ENCODE peak calls at places on chromosomes 7 and 10, in six cellular contexts. J is Ammon's horn, R is immature natural killer cell, D is ureter, M is memory B cell, A is HCEC 1CT. Y is an unnamed sample.
A peak's percentile ranks its signal among the peaks of the same experiment; 100 is the strongest.

GRCh38 chr10:97919012-97919411 is 69.4 kb downstream of the GOLGA7B start:
- DNase-seq in A (no peak), R (no peak), M (no peak), J (no peak), D (no peak), Y (no peak)

GRCh38 chr7:732094-732541 is 5.0 kb upstream of the PRKAR1B start:
- DNase-seq in A (no peak), D (no peak), M (no peak), J (no peak), R (no peak), Y (no peak)

GRCh38 chr7:31373337-31374289 is 33.1 kb upstream of the NEUROD6 start:
- DNase-seq in R (no peak), D (no peak), J (peak; percentile 65), M (no peak), A (peak; percentile 1), Y (peak; percentile 53)

GRCh38 chr10:11300071-11300470 is 282.4 kb downstream of the CELF2 start:
- DNase-seq in D (no peak), R (no peak), M (no peak), A (no peak), J (no peak), Y (no peak)

GRCh38 chr7:45909576-45909975 is 11.5 kb downstream of the IGFBP3 start:
- DNase-seq in J (no peak), D (no peak), A (no peak), R (no peak), M (no peak), Y (no peak)

GRCh38 chr10:77989081-77989724 is 40.1 kb downstream of the POLR3A start:
- DNase-seq in R (no peak), J (peak; percentile 61), A (no peak), M (no peak), D (no peak), Y (no peak)

GRCh38 chr7:16421333-16422099 is at the start of gene CRPPA:
- DNase-seq in A (peak; percentile 45), R (no peak), J (peak; percentile 44), M (peak; percentile 34), D (peak; percentile 48), Y (peak; percentile 66)

GRCh38 chr7:22393825-22394458 is 37.0 kb upstream of the RAPGEF5 start:
- DNase-seq in M (no peak), A (peak; percentile 24), R (no peak), D (no peak), J (peak; percentile 32), Y (peak; percentile 18)

GRCh38 chr10:44517635-44518034 is 132.7 kb upstream of the CXCL12 start:
- DNase-seq in R (no peak), D (no peak), M (no peak), J (no peak), A (no peak), Y (peak; percentile 12)

GRCh38 chr7:1843921-1844335 is 173.9 kb downstream of the ELFN1 start:
- DNase-seq in M (no peak), A (no peak), R (no peak), D (no peak), J (no peak), Y (no peak)

GRCh38 chr7:20306499-20306946 is 24.2 kb upstream of the ITGB8 start:
- DNase-seq in A (no peak), D (no peak), J (no peak), M (no peak), R (no peak), Y (peak; percentile 39)

GRCh38 chr10:71247306-71247705 is 34.9 kb downstream of the UNC5B start:
- DNase-seq in M (no peak), R (no peak), J (no peak), D (no peak), A (no peak), Y (no peak)

GRCh38 chr7:73842248-73842895 is at the start of gene METTL27:
- DNase-seq in M (peak; percentile 78), J (peak; percentile 95), D (peak; percentile 95), A (peak; percentile 92), R (peak; percentile 87), Y (peak; percentile 93)

GRCh38 chr7:107838816-107839584 is 36.0 kb upstream of the SLC26A3 start:
- DNase-seq in A (no peak), M (no peak), R (no peak), D (no peak), J (no peak), Y (no peak)

GRCh38 chr10:72065439-72066025 is 22.8 kb downstream of the SPOCK2 start:
- DNase-seq in D (no peak), R (no peak), A (no peak), J (no peak), M (no peak), Y (no peak)

GRCh38 chr7:15620491-15621185 is 58.8 kb upstream of the AGMO start:
- DNase-seq in M (no peak), D (no peak), R (no peak), A (peak; percentile 13), J (no peak), Y (peak; percentile 9)

GRCh38 chr7:106591146-106591545 is 69.8 kb downstream of the CCDC71L start:
- DNase-seq in A (no peak), D (no peak), R (no peak), J (no peak), M (no peak), Y (no peak)

GRCh38 chr7:112990619-112991018 is 96.0 kb downstream of the GPR85 start:
- DNase-seq in J (no peak), D (no peak), A (peak; percentile 75), M (no peak), R (no peak), Y (peak; percentile 65)

GRCh38 chr10:119654540-119654939 is 3.4 kb downstream of the BAG3 start:
- DNase-seq in J (no peak), A (no peak), R (no peak), M (no peak), D (peak; percentile 67), Y (peak; percentile 57)

Y was measured in EL.